ENCODE peak calls at places on chromosomes 7 and 10, in eight cellular contexts. J is esophagus squamous epithelium, N is fibroblast of lung, Y is neural crest cell, R is type B pancreatic cell, T is endothelial cell, L is breast epithelium, I is lung. E is an unnamed sample.

GRCh38 chr7:26413007-26413691 is 121.5 kb downstream of the SNX10 start:
- DNase-seq in I (no peak), Y (no peak), J (no peak), R (no peak), L (no peak), N (no peak), T (no peak), E (no peak)

GRCh38 chr10:623477-624311 is 65.8 kb downstream of the DIP2C start:
- DNase-seq in R (no peak), T (no peak), L (no peak), N (peak; percentile 58), I (no peak), Y (no peak), J (no peak), E (no peak)

GRCh38 chr10:86197166-86197790 is 169.3 kb downstream of the GRID1 start:
- DNase-seq in Y (no peak), N (no peak), I (no peak), L (no peak), R (no peak), J (no peak), T (no peak), E (no peak)

GRCh38 chr10:43197834-43198681 is 59.8 kb downstream of the CSGALNACT2 start:
- DNase-seq in Y (no peak), N (no peak), I (peak; percentile 29), J (no peak), R (no peak), L (no peak), T (peak; percentile 60), E (peak; percentile 9)

GRCh38 chr7:31059551-31059950 is 7.4 kb downstream of the ADCYAP1R1 start:
- DNase-seq in N (no peak), L (no peak), J (no peak), T (peak; percentile 65), R (no peak), Y (peak; percentile 18), I (no peak), E (no peak)

GRCh38 chr7:157000047-157000726 is 10.3 kb downstream of the MNX1 start:
- DNase-seq in Y (no peak), J (no peak), T (no peak), N (no peak), R (peak; percentile 60), I (no peak), L (no peak), E (no peak)

GRCh38 chr7:85261341-85261740 is 74.5 kb upstream of the SEMA3D start:
- DNase-seq in J (no peak), N (peak; percentile 5), Y (no peak), R (no peak), L (no peak), T (no peak), I (no peak), E (peak; percentile 33)

GRCh38 chr10:123007558-123008378 is 827 bp downstream of the IKZF5 start:
- DNase-seq in R (no peak), N (peak; percentile 57), T (peak; percentile 15), I (peak; percentile 53), J (no peak), Y (no peak), L (no peak), E (peak; percentile 83)

GRCh38 chr7:82312646-82313045 is 130.9 kb downstream of the CACNA2D1 start:
- DNase-seq in T (no peak), R (no peak), I (no peak), L (no peak), J (no peak), Y (no peak), N (no peak), E (no peak)

GRCh38 chr10:77925795-77926565 is 575 bp downstream of the DLG5 start:
- DNase-seq in I (peak; percentile 56), N (peak; percentile 33), T (peak; percentile 48), J (no peak), L (peak; percentile 75), Y (peak; percentile 35), R (peak; percentile 77), E (peak; percentile 68)

GRCh38 chr7:51237727-51238126 is 78.9 kb downstream of the COBL start:
- DNase-seq in N (no peak), Y (no peak), T (no peak), R (no peak), J (no peak), I (no peak), L (no peak), E (no peak)

GRCh38 chr10:97538839-97539238 is 33.7 kb upstream of the ANKRD2 start:
- DNase-seq in N (no peak), I (no peak), R (no peak), T (no peak), Y (no peak), L (peak; percentile 75), J (no peak), E (peak; percentile 49)

GRCh38 chr7:130921391-130922180 is 187.6 kb upstream of the KLF14 start:
- DNase-seq in N (peak; percentile 97), I (no peak), J (no peak), Y (peak; percentile 23), L (no peak), T (no peak), R (no peak), E (no peak)

GRCh38 chr10:112811741-112812551 is 138.1 kb upstream of the TCF7L2 start:
- DNase-seq in T (no peak), N (peak; percentile 97), Y (no peak), I (peak; percentile 79), R (no peak), L (peak; percentile 66), J (no peak), E (peak; percentile 93)

GRCh38 chr7:2659556-2660358 is 28.0 kb downstream of the TTYH3 start:
- DNase-seq in L (no peak), T (no peak), Y (no peak), I (no peak), N (no peak), J (no peak), R (no peak), E (no peak)

DNA sequence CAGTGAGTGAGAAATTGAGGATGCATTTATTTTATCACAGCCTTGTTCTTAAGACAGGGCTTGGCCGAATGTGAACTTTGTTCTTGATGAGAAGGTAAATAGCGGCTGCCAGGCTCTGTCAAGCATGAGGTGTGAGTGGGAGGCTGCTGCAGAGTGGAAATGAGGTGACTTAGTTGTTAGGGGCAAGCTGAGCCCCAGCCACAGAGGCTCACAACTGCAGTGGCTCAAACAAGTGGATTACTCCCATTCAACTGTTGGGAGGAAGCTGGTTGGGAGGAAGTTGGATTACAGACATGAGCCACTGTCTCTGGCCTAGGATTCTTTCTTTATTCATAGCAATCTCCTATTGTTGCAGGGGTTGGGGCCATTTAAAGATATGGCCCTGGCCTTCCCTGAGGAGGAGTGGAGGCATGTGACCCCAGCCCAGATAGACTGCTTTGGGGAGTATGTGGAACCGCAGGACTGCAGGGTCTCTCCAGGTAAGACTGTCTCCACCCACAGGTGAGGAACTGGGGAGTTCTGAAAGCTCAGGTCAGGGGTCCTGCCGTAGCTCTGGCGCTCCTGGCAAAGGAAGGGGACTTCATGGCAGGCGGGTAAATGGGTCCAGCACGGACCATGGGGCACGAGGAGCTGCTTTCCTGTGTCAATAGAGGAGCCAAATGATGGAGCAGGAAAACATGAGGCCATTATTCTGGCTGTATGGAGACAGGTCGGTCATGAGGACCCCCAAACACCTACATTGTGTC is 7.1 kb downstream of the ZSCAN25 start:
- DNase-seq in T (no peak), I (no peak), R (peak; percentile 32), N (no peak), J (no peak), L (no peak), Y (no peak), E (no peak)
- TF ChIP-seq CTCF in T (no peak), I (no peak), R (no peak), N (no peak), J (no peak), L (no peak), Y (no peak), E (no peak)

DNA sequence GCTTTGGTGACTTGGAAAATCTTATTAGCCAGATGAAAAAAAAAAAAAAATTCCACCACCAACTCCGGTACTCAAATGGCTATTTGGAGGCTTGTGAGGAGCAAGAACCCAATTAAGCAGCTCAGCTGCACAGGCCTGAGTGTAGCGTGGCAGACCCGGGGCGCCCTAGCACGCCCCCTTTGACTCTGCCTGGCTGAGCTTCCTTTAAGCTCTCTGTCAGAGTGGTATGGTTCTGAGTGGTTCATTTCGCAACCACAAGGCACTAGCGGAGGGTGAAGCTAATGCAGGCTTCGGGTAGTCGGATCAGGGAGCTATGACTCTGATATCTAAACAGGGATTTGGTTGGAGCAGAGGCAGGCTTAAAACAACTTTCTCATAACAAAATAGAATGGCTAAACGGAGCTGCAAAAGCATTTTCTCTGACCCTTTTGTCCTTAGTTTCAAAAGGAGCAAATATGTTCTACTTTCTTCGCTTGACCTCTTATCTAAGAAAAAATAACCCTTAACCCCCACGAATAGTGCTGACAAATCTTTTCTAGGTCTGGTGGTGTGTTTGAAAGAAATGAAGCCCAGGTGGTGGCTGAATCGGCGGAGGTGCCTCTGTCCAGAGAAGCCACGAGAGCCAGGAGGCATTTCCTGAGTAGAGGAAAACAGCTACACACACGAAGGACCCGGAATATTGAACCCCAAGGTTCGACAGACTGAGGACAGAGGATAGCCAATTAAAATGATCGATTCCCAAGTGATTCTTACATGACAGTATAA is 285.4 kb upstream of the GLI3 start:
- DNase-seq in T (no peak), N (peak; percentile 14), Y (peak; percentile 6), R (no peak), L (no peak), I (peak; percentile 30), J (no peak), E (peak; percentile 37)
- TF ChIP-seq CTCF in T (no peak), N (no peak), Y (no peak), R (no peak), L (no peak), I (no peak), J (no peak), E (peak; percentile 4)

DNA sequence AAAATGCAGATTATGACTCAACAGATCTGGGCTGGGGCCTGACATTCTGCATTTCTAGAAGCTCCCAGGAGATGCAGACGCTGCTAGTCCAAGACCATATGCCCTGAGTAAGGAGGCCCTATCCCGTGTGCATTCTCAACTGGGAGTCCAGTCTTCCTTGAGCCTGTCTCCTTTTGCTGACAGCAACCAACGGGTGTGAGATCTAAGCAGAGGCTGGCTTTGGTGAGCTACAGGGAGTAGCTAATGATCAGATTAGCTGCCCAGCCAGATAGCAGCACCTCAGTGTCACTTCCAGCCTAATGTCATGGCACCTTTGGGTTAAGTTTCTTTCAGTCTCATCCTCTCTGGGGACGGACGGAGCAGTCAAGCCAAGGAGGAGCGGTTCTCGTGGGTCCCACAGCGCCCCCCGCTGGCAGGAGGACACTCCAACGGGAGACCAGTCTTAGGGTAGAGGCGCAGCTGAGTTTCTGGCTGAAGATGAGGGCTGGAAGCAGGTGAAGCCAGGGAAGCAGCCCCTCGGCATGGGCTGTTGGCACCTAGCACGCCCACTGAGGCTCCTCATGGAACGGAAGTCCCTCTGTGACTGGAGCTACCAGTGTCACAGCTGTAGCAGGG is 154.0 kb downstream of the CCDC3 start:
- DNase-seq in N (no peak), R (no peak), T (peak; percentile 55), I (no peak), Y (peak; percentile 16), J (no peak), L (no peak), E (no peak)
- TF ChIP-seq CTCF in N (no peak), R (peak; percentile 55), T (peak; percentile 42), I (no peak), Y (peak; percentile 40), J (no peak), L (no peak), E (no peak)

DNA sequence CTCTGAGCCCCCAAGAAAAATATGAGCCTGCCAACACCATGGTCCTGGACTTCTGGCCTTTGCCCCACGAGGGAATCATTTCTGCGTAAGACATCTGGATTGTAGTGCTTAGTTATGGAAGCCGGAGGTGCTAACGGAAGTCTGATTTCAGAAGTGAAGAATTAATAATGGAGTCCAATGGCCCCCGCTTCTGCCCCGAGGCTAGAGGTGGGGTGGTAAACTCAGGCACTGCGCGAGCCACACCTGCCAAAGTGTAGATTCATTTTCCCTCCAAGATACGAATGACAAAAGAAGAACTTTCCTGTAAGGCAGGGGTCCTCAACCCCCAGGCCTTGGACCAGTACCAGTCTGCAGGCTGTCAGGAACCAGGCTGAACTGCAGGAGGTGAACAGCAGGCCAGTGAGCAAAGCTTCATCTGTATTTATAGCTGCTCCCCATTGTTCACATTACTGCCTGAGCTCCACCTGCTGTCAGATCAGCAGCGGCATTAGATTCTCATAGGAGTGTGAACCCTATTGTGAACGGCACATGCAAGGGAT is 22.3 kb downstream of the CNPY1 start:
- DNase-seq in T (no peak), I (no peak), Y (no peak), R (no peak), L (no peak), N (no peak), J (no peak), E (no peak)
- TF ChIP-seq CTCF in T (no peak), I (no peak), Y (no peak), R (no peak), L (no peak), N (no peak), J (no peak), E (no peak)

E was measured in epithelial cell of esophagus.